ENCODE peak calls at places on chromosomes 13 and 19, in eight cellular contexts. Q is SW480; P is skeletal muscle cell; H is transverse colon; B is T-helper 1 cell; Z is activated gamma-delta T cell; G is left colon; N is activated CD4-positive, CD25-positive, alpha-beta regulatory T cell. V is an unnamed sample.

GRCh38 chr13:109652536-109652935 is 133.8 kb downstream of the IRS2 start:
- DNase-seq in Q (no peak), P (peak; percentile 55), H (no peak), B (no peak), Z (no peak), G (no peak), N (no peak), V (no peak)

GRCh38 chr13:67844544-67844943 is 614.4 kb upstream of the PCDH9 start:
- DNase-seq in Q (no peak), P (no peak), H (no peak), B (no peak), Z (no peak), G (no peak), N (no peak), V (no peak)

GRCh38 chr19:19410553-19411550 is 5.4 kb downstream of the GATAD2A start:
- DNase-seq in Q (no peak), P (no peak), H (no peak), B (no peak), Z (no peak), G (no peak), N (no peak), V (no peak)

GRCh38 chr13:40596484-40596883 is 70.0 kb downstream of the FOXO1 start:
- DNase-seq in Q (no peak), P (no peak), H (no peak), B (no peak), Z (no peak), G (no peak), N (no peak), V (no peak)

GRCh38 chr13:25973576-25973975 is 78.2 kb downstream of the SHISA2 start:
- DNase-seq in Q (peak; percentile 91), P (no peak), H (no peak), B (peak; percentile 11), Z (no peak), G (no peak), N (no peak), V (no peak)

GRCh38 chr13:57740719-57741118 is 109.2 kb downstream of the PCDH17 start:
- DNase-seq in Q (no peak), P (peak; percentile 10), H (no peak), B (no peak), Z (no peak), G (no peak), N (no peak), V (no peak)

GRCh38 chr13:19781526-19781925 is 1.2 kb downstream of the PSPC1 start:
- DNase-seq in Q (no peak), P (no peak), H (no peak), B (no peak), Z (no peak), G (no peak), N (no peak), V (no peak)

GRCh38 chr19:18417250-18418033 is 1.8 kb upstream of the SSBP4 start:
- DNase-seq in Q (peak; percentile 77), P (peak; percentile 59), H (peak; percentile 70), B (peak; percentile 33), Z (no peak), G (peak; percentile 70), N (no peak), V (peak; percentile 74)

V was measured in adrenal gland.